ENCODE peak calls at places on chromosomes 13 and 19, in eight cellular contexts. H, X, R, L, B, S, J and K are unnamed samples.

GRCh38 chr19:32676186-32676894 is 692 bp downstream of the RGS9BP start:
- DNase-seq in H (peak), X (no peak), R (peak), L (no peak), B (no peak), S (no peak), J (peak), K (peak)

GRCh38 chr13:114148521-114148855 is 16.1 kb upstream of the RASA3 start:
- DNase-seq in H (no peak), X (no peak), R (no peak), L (peak), B (no peak), S (peak), J (no peak), K (no peak)

GRCh38 chr19:49687566-49688316 is 1.7 kb upstream of the ADM5 start:
- DNase-seq in H (no peak), X (no peak), R (no peak), L (no peak), B (no peak), S (no peak), J (no peak), K (no peak)

GRCh38 chr19:5143471-5144411 is 174.8 kb downstream of the KDM4B start:
- DNase-seq in H (no peak), X (no peak), R (peak), L (no peak), B (no peak), S (no peak), J (no peak), K (peak)

GRCh38 chr19:280541-281007 is 10.6 kb downstream of the PLPP2 start:
- DNase-seq in H (no peak), X (no peak), R (no peak), L (no peak), B (no peak), S (no peak), J (no peak), K (peak)

GRCh38 chr13:29499766-29500165 is 95.7 kb downstream of the SLC7A1 start:
- DNase-seq in H (no peak), X (no peak), R (no peak), L (no peak), B (no peak), S (no peak), J (no peak), K (no peak)

GRCh38 chr19:12544401-12544876 is 6.8 kb downstream of the ZNF564 start:
- DNase-seq in H (no peak), X (no peak), R (no peak), L (no peak), B (peak), S (no peak), J (no peak), K (no peak)

GRCh38 chr13:97892717-97893116 is 60.8 kb upstream of the IPO5 start:
- DNase-seq in H (peak), X (no peak), R (no peak), L (no peak), B (peak), S (no peak), J (no peak), K (no peak)

GRCh38 chr19:39996218-39996810 is 546 bp upstream of the ZNF546 start:
- DNase-seq in H (peak), X (no peak), R (no peak), L (no peak), B (peak), S (peak), J (no peak), K (peak)

GRCh38 chr13:50957620-50958019 is 48.0 kb downstream of the RNASEH2B start:
- DNase-seq in H (no peak), X (no peak), R (no peak), L (no peak), B (no peak), S (no peak), J (no peak), K (no peak)

GRCh38 chr13:70723732-70724131 is 615.5 kb upstream of the KLHL1 start:
- DNase-seq in H (no peak), X (no peak), R (no peak), L (no peak), B (peak), S (no peak), J (no peak), K (no peak)

DNA sequence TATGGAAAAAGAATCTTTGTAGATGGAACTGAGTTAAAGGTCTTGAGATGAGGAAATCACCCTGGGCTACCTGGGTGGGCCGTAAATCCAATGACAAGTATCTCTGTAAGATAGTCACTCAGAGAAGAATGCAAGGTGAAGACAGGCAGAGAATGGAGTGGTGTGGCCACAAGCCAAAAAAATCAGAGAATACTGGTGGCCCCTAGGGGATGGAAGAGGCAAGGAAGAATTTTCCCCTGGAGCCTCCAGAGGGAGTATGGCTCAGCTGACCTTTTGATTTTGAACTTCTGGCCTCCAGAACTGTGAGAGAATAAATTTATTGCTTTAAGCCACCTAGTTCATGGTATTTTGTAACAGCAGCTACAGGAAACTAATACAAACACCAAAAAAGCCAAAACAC is 32.7 kb upstream of the CSNK1A1L start:
- DNase-seq in H (peak), X (no peak), R (no peak), L (no peak), B (no peak), S (no peak), J (no peak), K (no peak)
- TF ChIP-seq CTCF in H (peak), X (no peak), R (no peak), L (no peak), B (peak), S (no peak), J (no peak), K (no peak)

GRCh38 chr19:42143341-42144234 is 11.3 kb upstream of the POU2F2 start:
- DNase-seq in H (peak), X (no peak), R (no peak), L (no peak), B (peak), S (no peak), J (peak), K (no peak)

GRCh38 chr19:42134671-42135070 is 2.4 kb upstream of the POU2F2 start:
- DNase-seq in H (no peak), X (no peak), R (no peak), L (no peak), B (no peak), S (no peak), J (no peak), K (no peak)

GRCh38 chr19:42135836-42136235 is 3.6 kb upstream of the POU2F2 start:
- DNase-seq in H (no peak), X (no peak), R (no peak), L (no peak), B (no peak), S (no peak), J (no peak), K (no peak)

DNA sequence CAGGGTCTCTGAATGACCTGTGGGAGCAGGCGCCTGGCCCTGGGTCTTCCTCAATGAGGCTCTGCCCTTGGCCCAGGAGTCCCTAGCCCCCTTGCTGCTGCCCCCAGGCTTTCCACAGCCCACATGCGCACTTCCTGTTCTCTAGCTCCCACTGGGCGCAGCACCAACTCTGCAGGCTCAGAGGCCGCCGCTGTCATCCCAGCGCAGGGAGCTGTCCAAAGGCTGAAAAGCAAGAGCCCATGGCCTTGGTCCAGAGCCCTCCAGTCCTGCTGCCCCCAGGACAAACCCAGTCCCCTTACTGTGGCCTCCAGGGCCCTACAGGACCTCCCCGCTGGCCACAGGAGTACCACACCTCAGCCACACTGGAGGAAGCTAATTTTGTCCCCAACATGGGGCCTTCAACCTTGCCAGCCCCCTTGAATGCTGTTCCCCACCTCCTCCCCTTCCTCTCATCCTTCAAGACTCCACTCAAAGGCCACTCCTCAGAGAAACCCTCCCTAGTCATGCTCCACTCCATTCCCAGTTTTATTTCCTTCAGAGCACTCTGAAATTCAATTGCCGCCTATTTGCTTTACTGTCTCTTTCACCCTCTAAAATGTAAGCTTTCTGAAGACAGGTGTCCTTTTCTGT is 8.0 kb upstream of the POU2F2 start:
- DNase-seq in H (peak), X (no peak), R (no peak), L (no peak), B (peak), S (peak), J (peak), K (no peak)
- TF ChIP-seq CTCF in H (no peak), X (no peak), R (no peak), L (no peak), B (peak), S (no peak), J (no peak), K (no peak)

GRCh38 chr13:75432045-75432444 is 49.9 kb downstream of the TBC1D4 start:
- DNase-seq in H (no peak), X (no peak), R (no peak), L (no peak), B (no peak), S (no peak), J (no peak), K (no peak)
- TF ChIP-seq CTCF in H (no peak), X (no peak), R (no peak), L (no peak), B (peak), S (no peak), J (no peak), K (no peak)

GRCh38 chr19:33715462-33715861 is 81.2 kb upstream of the KCTD15 start:
- DNase-seq in H (no peak), X (no peak), R (no peak), L (no peak), B (no peak), S (no peak), J (no peak), K (no peak)
- TF ChIP-seq CTCF in H (no peak), X (no peak), R (no peak), L (no peak), B (no peak), S (no peak), J (no peak), K (no peak)

DNA sequence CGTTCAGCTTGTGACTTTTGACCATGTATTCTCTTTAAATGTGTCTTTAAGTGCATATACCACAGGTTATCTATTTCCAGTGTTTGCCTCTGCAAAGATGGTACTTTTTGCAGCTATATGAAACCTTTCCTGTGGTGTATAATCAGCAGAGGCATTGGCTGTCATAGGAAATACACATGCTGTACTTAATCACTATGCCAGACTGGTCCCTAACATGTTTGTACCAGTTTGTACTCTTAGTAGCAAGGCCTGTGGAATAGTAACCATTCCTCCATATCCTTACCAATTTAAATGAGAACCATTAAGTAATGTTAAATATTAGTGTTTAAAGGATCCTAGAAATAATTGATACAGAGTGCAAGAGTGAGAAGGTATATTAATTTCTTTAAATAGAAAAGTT is 69.8 kb downstream of the CDK8 start:
- DNase-seq in H (peak), X (no peak), R (no peak), L (no peak), B (no peak), S (no peak), J (no peak), K (no peak)
- TF ChIP-seq CTCF in H (no peak), X (no peak), R (no peak), L (no peak), B (no peak), S (no peak), J (no peak), K (no peak)

GRCh38 chr19:41324921-41325639 is 15.1 kb downstream of the CCDC97 start:
- DNase-seq in H (no peak), X (no peak), R (peak), L (no peak), B (peak), S (peak), J (peak), K (peak)
- TF ChIP-seq CTCF in H (no peak), X (no peak), R (no peak), L (no peak), B (no peak), S (no peak), J (no peak), K (no peak)